ENCODE peak calls at places on chromosomes 12 and 14, in eight cellular contexts. I is activated T-cell treated with anti-CD3 and anti-CD28 coated beads, Interleukin-2, amount 50 U/mL, for 72 hours; L is ovary; C is SIG-M5; B is aorta; O is smooth muscle cell of the brain vasculature; K is effector CD8-positive, alpha-beta T cell; Z is globus pallidus. E is an unnamed sample.

GRCh38 chr14:46344327-46344937 is 307.1 kb downstream of the RPL10L start:
- DNase-seq in O (no peak), I (no peak), Z (peak; percentile 20), L (no peak), C (no peak), K (no peak), B (no peak), E (peak; percentile 5)

GRCh38 chr12:132337557-132337956 is 8.2 kb upstream of the GALNT9 start:
- DNase-seq in I (no peak), O (no peak), C (no peak), Z (no peak), B (no peak), K (no peak), L (no peak), E (no peak)

GRCh38 chr12:15227004-15227679 is 5.9 kb upstream of the RERG start:
- DNase-seq in B (peak; percentile 80), O (no peak), L (peak; percentile 43), K (no peak), I (peak; percentile 24), Z (peak; percentile 20), C (no peak), E (peak; percentile 32)

GRCh38 chr12:29164477-29165163 is 15.5 kb downstream of the FAR2 start:
- DNase-seq in C (peak; percentile 93), L (no peak), O (no peak), I (no peak), K (no peak), B (no peak), Z (no peak), E (peak; percentile 76)

GRCh38 chr12:106978035-106978800 is 8.7 kb downstream of the MTERF2 start:
- DNase-seq in B (no peak), O (no peak), I (no peak), Z (no peak), K (no peak), C (no peak), L (peak; percentile 73), E (no peak)

GRCh38 chr14:38255408-38255672 is 553 bp downstream of the CLEC14A start:
- DNase-seq in O (no peak), C (no peak), K (no peak), Z (no peak), I (peak; percentile 4), L (no peak), B (peak; percentile 75), E (no peak)

GRCh38 chr14:74491952-74492351 is 1.2 kb downstream of the NPC2 start:
- DNase-seq in K (no peak), L (no peak), I (no peak), Z (peak; percentile 43), O (no peak), B (no peak), C (no peak), E (peak; percentile 56)

GRCh38 chr14:29321646-29322045 is 555.1 kb downstream of the FOXG1 start:
- DNase-seq in Z (no peak), L (no peak), B (no peak), K (no peak), I (no peak), O (no peak), C (no peak), E (no peak)

GRCh38 chr12:66103011-66103913 is 27.3 kb downstream of the LLPH start:
- DNase-seq in K (no peak), I (no peak), B (no peak), L (no peak), Z (no peak), O (no peak), C (no peak), E (no peak)

GRCh38 chr14:22547309-22547947 is 41.6 kb downstream of the DAD1 start:
- DNase-seq in I (no peak), Z (no peak), K (no peak), C (no peak), O (no peak), L (no peak), B (no peak), E (no peak)

GRCh38 chr12:128040971-128041370 is 226.0 kb upstream of the TMEM132C start:
- DNase-seq in B (no peak), Z (no peak), L (no peak), O (no peak), C (no peak), K (no peak), I (no peak), E (no peak)

GRCh38 chr14:99378782-99379214 is 101.9 kb downstream of the SETD3 start:
- DNase-seq in I (no peak), K (no peak), L (no peak), C (no peak), O (no peak), Z (no peak), B (peak; percentile 44), E (no peak)

GRCh38 chr12:113252494-113252893 is 31.2 kb downstream of the TPCN1 start:
- DNase-seq in I (no peak), L (no peak), C (no peak), B (peak; percentile 37), Z (no peak), O (no peak), K (no peak), E (no peak)

GRCh38 chr12:115223322-115223721 is 539.3 kb upstream of the TBX3 start:
- DNase-seq in B (no peak), O (peak; percentile 26), K (no peak), I (no peak), C (no peak), Z (no peak), L (no peak), E (no peak)

GRCh38 chr14:71856199-71856919 is 75.9 kb upstream of the RGS6 start:
- DNase-seq in L (no peak), Z (no peak), I (peak; percentile 31), O (no peak), C (no peak), B (no peak), K (no peak), E (no peak)